ENCODE peak calls at places on chromosome 18, in ten cellular contexts. N is CD8-positive, alpha-beta memory T cell; H is upper lobe of right lung; D is GM23338; Y is heart right ventricle; G is dorsolateral prefrontal cortex; Z is tibial nerve; V is fibroblast of lung; M is CD4-positive, CD25-positive, alpha-beta regulatory T cell; L is tibial artery. C is an unnamed sample.

GRCh38 chr18:3794537-3795348 is 344.8 kb downstream of the TGIF1 start:
- DNase-seq in N (no peak), H (no peak), D (peak; percentile 34), Y (no peak), G (no peak), Z (peak; percentile 9), V (peak; percentile 98), M (no peak), L (no peak), C (no peak)

GRCh38 chr18:79687806-79688205 is 8.2 kb downstream of the CTDP1 start:
- DNase-seq in N (no peak), H (no peak), D (no peak), Y (no peak), G (no peak), Z (no peak), V (peak; percentile 64), M (no peak), L (peak; percentile 54), C (no peak)

GRCh38 chr18:26468931-26469340 is 79.4 kb downstream of the KCTD1 start:
- DNase-seq in N (no peak), H (no peak), D (peak; percentile 84), Y (no peak), G (no peak), Z (no peak), V (no peak), M (no peak), L (no peak), C (no peak)

GRCh38 chr18:23422751-23423418 is 30.2 kb upstream of the RIOK3 start:
- DNase-seq in N (no peak), H (peak; percentile 84), D (no peak), Y (peak; percentile 25), G (no peak), Z (no peak), V (peak; percentile 54), M (no peak), L (no peak), C (no peak)

GRCh38 chr18:47679864-47680263 is 250.6 kb downstream of the SMAD2 start:
- DNase-seq in N (no peak), H (no peak), D (no peak), Y (no peak), G (no peak), Z (no peak), V (no peak), M (no peak), L (no peak), C (no peak)

GRCh38 chr18:62485684-62486083 is 37.1 kb upstream of the ZCCHC2 start:
- DNase-seq in N (no peak), H (no peak), D (no peak), Y (no peak), G (peak; percentile 15), Z (no peak), V (peak; percentile 87), M (no peak), L (no peak), C (no peak)

GRCh38 chr18:28916436-28916835 is 739.5 kb upstream of the CDH2 start:
- DNase-seq in N (no peak), H (no peak), D (no peak), Y (no peak), G (no peak), Z (no peak), V (peak; percentile 67), M (no peak), L (no peak), C (no peak)

GRCh38 chr18:39701071-39701783 is 2135.6 kb upstream of the CELF4 start:
- DNase-seq in N (no peak), H (no peak), D (peak; percentile 55), Y (no peak), G (no peak), Z (no peak), V (no peak), M (no peak), L (no peak), C (no peak)

GRCh38 chr18:10420561-10421352 is 33.7 kb upstream of the APCDD1 start:
- DNase-seq in N (no peak), H (no peak), D (no peak), Y (no peak), G (no peak), Z (no peak), V (peak; percentile 95), M (no peak), L (no peak), C (no peak)

GRCh38 chr18:78670778-78671405 is 308.7 kb upstream of the SALL3 start:
- DNase-seq in N (no peak), H (no peak), D (no peak), Y (no peak), G (no peak), Z (no peak), V (no peak), M (no peak), L (no peak), C (no peak)

GRCh38 chr18:32018331-32019250 is at the start of gene RNF125:
- DNase-seq in N (peak; percentile 77), H (peak; percentile 92), D (peak; percentile 94), Y (peak; percentile 84), G (peak; percentile 73), Z (peak; percentile 58), V (peak; percentile 91), M (peak; percentile 92), L (peak; percentile 75), C (peak; percentile 46)

GRCh38 chr18:9951022-9951859 is 37.4 kb downstream of the VAPA start:
- DNase-seq in N (no peak), H (no peak), D (peak; percentile 83), Y (no peak), G (no peak), Z (peak; percentile 27), V (peak; percentile 75), M (peak; percentile 16), L (no peak), C (peak; percentile 26)

GRCh38 chr18:67597759-67598158 is 81.2 kb upstream of the DSEL start:
- DNase-seq in N (no peak), H (no peak), D (no peak), Y (no peak), G (no peak), Z (no peak), V (no peak), M (no peak), L (no peak), C (no peak)

GRCh38 chr18:31554776-31555175 is 36.9 kb upstream of the TTR start:
- DNase-seq in N (no peak), H (no peak), D (no peak), Y (no peak), G (no peak), Z (no peak), V (no peak), M (no peak), L (no peak), C (no peak)

GRCh38 chr18:64717026-64717425 is 568.1 kb upstream of the LINC00305 start:
- DNase-seq in N (no peak), H (no peak), D (no peak), Y (no peak), G (no peak), Z (no peak), V (no peak), M (no peak), L (no peak), C (no peak)

GRCh38 chr18:12366794-12367193 is 10.2 kb downstream of the AFG3L2 start:
- DNase-seq in N (no peak), H (no peak), D (no peak), Y (no peak), G (no peak), Z (no peak), V (no peak), M (no peak), L (no peak), C (no peak)

GRCh38 chr18:12359515-12359927 is 17.5 kb downstream of the AFG3L2 start:
- DNase-seq in N (no peak), H (no peak), D (no peak), Y (no peak), G (no peak), Z (no peak), V (peak; percentile 63), M (no peak), L (no peak), C (no peak)

GRCh38 chr18:12362473-12363174 is 14.4 kb downstream of the AFG3L2 start:
- DNase-seq in N (no peak), H (no peak), D (no peak), Y (no peak), G (no peak), Z (no peak), V (no peak), M (no peak), L (no peak), C (no peak)

GRCh38 chr18:12366379-12366778 is 10.6 kb downstream of the AFG3L2 start:
- DNase-seq in N (no peak), H (no peak), D (no peak), Y (peak; percentile 56), G (no peak), Z (no peak), V (no peak), M (no peak), L (no peak), C (no peak)

GRCh38 chr18:12361770-12362378 is 15.2 kb downstream of the AFG3L2 start:
- DNase-seq in N (no peak), H (no peak), D (no peak), Y (peak; percentile 69), G (no peak), Z (no peak), V (peak; percentile 34), M (no peak), L (no peak), C (no peak)
- H3K27ac ChIP-seq in N (no peak overlapping the region), H (no peak overlapping the region), D (no peak overlapping the region), Y (peak overlapping the region; percentile 63), G (peak overlapping the region; percentile 33), Z (no peak overlapping the region), V (no peak overlapping the region), M (no peak overlapping the region), L (no peak overlapping the region), C (no peak overlapping the region)

GRCh38 chr18:8717011-8717770 is 11.8 kb downstream of the MTCL1 start:
- DNase-seq in N (no peak), H (no peak), D (peak; percentile 84), Y (no peak), G (no peak), Z (no peak), V (no peak), M (no peak), L (no peak), C (no peak)
- H3K27ac ChIP-seq in N (no peak overlapping the region), H (no peak overlapping the region), D (peak overlapping the region; percentile 67), Y (no peak overlapping the region), G (no peak overlapping the region), Z (no peak overlapping the region), V (no peak overlapping the region), M (no peak overlapping the region), L (no peak overlapping the region), C (no peak overlapping the region)

DNA sequence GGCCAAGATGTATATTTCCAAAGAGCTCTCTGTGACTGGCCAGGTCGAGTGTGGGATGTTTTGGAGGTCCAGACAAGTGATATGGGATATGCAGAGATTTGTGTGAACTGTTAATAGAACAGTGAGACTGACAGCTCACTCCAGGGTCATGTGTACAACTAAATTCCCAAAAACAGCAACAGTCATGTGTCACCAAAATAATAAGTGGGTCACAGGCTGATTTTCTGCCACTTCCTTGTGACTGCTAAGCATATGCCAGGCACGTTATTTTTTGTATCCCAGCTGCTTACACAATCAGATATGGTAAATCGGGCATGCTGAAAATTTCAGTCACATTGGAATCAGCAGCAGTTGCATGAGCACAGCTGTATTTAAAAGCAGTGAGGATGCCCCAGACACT is 198.7 kb downstream of the PTGR3 start:
- DNase-seq in N (no peak), H (no peak), D (no peak), Y (no peak), G (no peak), Z (no peak), V (no peak), M (no peak), L (no peak), C (no peak)
- H3K27ac ChIP-seq in N (no peak overlapping the region), H (no peak overlapping the region), D (no peak overlapping the region), Y (no peak overlapping the region), G (no peak overlapping the region), Z (no peak overlapping the region), V (no peak overlapping the region), M (no peak overlapping the region), L (peak overlapping the region; percentile 0), C (no peak overlapping the region)

GRCh38 chr18:35477974-35478373 is 19.8 kb downstream of the INO80C start:
- DNase-seq in N (no peak), H (no peak), D (no peak), Y (no peak), G (no peak), Z (no peak), V (no peak), M (no peak), L (no peak), C (no peak)
- H3K27ac ChIP-seq in N (no peak overlapping the region), H (no peak overlapping the region), D (no peak overlapping the region), Y (no peak overlapping the region), G (no peak overlapping the region), Z (no peak overlapping the region), V (peak overlapping the region; percentile 79), M (no peak overlapping the region), L (peak overlapping the region; percentile 32), C (no peak overlapping the region)